ENCODE peak calls at places on chromosomes 13 and 19, in seven cellular contexts. L is AG09319; B is amniotic stem cell; V is foreskin fibroblast; S is left cardiac atrium; G is activated CD8-positive, alpha-beta memory T cell treated with anti-CD3 and anti-CD28 coated beads for 48 hours; K is H7. D is an unnamed sample.
A peak's percentile ranks its signal among the peaks of the same experiment; 100 is the strongest.

GRCh38 chr13:96191367-96191766 is 101.5 kb downstream of the HS6ST3 start:
- DNase-seq in S (no peak), G (no peak), L (no peak), V (no peak), B (no peak), K (no peak), D (no peak)

GRCh38 chr19:18282021-18282787 is 782 bp upstream of the JUND start:
- DNase-seq in B (peak; percentile 77), V (no peak), G (no peak), L (no peak), S (peak; percentile 69), K (no peak), D (peak; percentile 78)

GRCh38 chr19:35383536-35383935 is 12.7 kb downstream of the GPR42 start:
- DNase-seq in S (no peak), V (no peak), B (no peak), K (no peak), G (no peak), L (no peak), D (no peak)

GRCh38 chr19:13100031-13100588 is 2.5 kb downstream of the LYL1 start:
- DNase-seq in K (no peak), V (no peak), B (no peak), S (no peak), L (no peak), G (no peak), D (no peak)

GRCh38 chr13:108816381-108816780 is 187.0 kb downstream of the MYO16 start:
- DNase-seq in G (no peak), K (no peak), B (no peak), L (no peak), V (no peak), S (no peak), D (no peak)

GRCh38 chr13:71754407-71754974 is 112.5 kb downstream of the DACH1 start:
- DNase-seq in V (no peak), B (no peak), G (no peak), L (no peak), S (peak; percentile 18), K (no peak), D (no peak)

GRCh38 chr19:7743425-7743841 is 3.9 kb downstream of the CD209 start:
- DNase-seq in B (no peak), G (no peak), S (no peak), V (no peak), K (no peak), L (no peak), D (no peak)

GRCh38 chr13:100825551-100825950 is 151.0 kb upstream of the TMTC4 start:
- DNase-seq in S (no peak), B (no peak), L (no peak), G (no peak), K (no peak), V (peak; percentile 53), D (no peak)

GRCh38 chr13:20387441-20387971 is 138.2 kb downstream of the CRYL1 start:
- DNase-seq in K (no peak), L (no peak), B (no peak), V (peak; percentile 15), G (no peak), S (no peak), D (no peak)

GRCh38 chr19:29376855-29377354 is 148.9 kb upstream of the VSTM2B start:
- DNase-seq in K (peak; percentile 11), G (no peak), S (no peak), B (no peak), V (no peak), L (no peak), D (no peak)

GRCh38 chr13:40589285-40590109 is 76.9 kb downstream of the FOXO1 start:
- DNase-seq in S (peak; percentile 39), G (no peak), K (no peak), B (no peak), V (peak; percentile 67), L (no peak), D (no peak)

GRCh38 chr19:46813570-46814358 is 25.4 kb upstream of the SLC1A5 start:
- DNase-seq in G (no peak), B (no peak), K (peak; percentile 47), S (peak; percentile 76), L (no peak), V (no peak), D (no peak)

GRCh38 chr19:48481191-48481500 is 12.0 kb downstream of the CYTH2 start:
- DNase-seq in S (no peak), B (no peak), V (no peak), K (no peak), L (no peak), G (no peak), D (no peak)

GRCh38 chr13:71871180-71871754 is 4.3 kb upstream of the DACH1 start:
- DNase-seq in L (no peak), B (no peak), G (no peak), V (no peak), S (no peak), K (no peak), D (no peak)

GRCh38 chr19:43527860-43528622 is 1.0 kb upstream of the ETHE1 start:
- DNase-seq in S (peak; percentile 46), V (no peak), K (no peak), L (no peak), G (no peak), B (no peak), D (no peak)

GRCh38 chr19:54172764-54173699 is at the start of gene TMC4:
- DNase-seq in V (no peak), L (no peak), G (no peak), K (peak; percentile 95), B (no peak), S (no peak), D (no peak)

GRCh38 chr13:93307651-93308050 is 81.0 kb downstream of the GPC6 start:
- DNase-seq in B (no peak), V (no peak), L (no peak), S (no peak), G (no peak), K (no peak), D (no peak)

GRCh38 chr19:17379221-17379631 is 2.1 kb upstream of the PLVAP start:
- DNase-seq in V (no peak), K (peak; percentile 83), G (no peak), L (no peak), S (no peak), B (no peak), D (no peak)

GRCh38 chr13:62997038-62997619 is 1581.5 kb upstream of the PCDH20 start:
- DNase-seq in G (no peak), V (no peak), K (no peak), L (no peak), B (no peak), S (no peak), D (no peak)

GRCh38 chr19:47891622-47891922 is 5.5 kb upstream of the SULT2A1 start:
- DNase-seq in K (no peak), S (no peak), B (no peak), V (no peak), G (no peak), L (no peak), D (no peak)

GRCh38 chr19:532578-533484 is 1.3 kb downstream of the CDC34 start:
- DNase-seq in B (peak; percentile 68), L (no peak), V (peak; percentile 49), S (peak; percentile 83), K (peak; percentile 89), G (no peak), D (no peak)

GRCh38 chr13:38283346-38283745 is 66.3 kb upstream of the UFM1 start:
- DNase-seq in S (no peak), G (no peak), V (no peak), L (no peak), B (no peak), K (no peak), D (no peak)

GRCh38 chr13:103663996-103664395 is 597.8 kb upstream of the SLC10A2 start:
- DNase-seq in S (no peak), G (no peak), L (no peak), K (no peak), B (no peak), V (no peak), D (no peak)

GRCh38 chr13:41608779-41609178 is 151.4 kb downstream of the RGCC start:
- DNase-seq in K (no peak), S (no peak), B (no peak), G (no peak), L (no peak), V (peak; percentile 32), D (no peak)

GRCh38 chr13:26872444-26873173 is 112.0 kb upstream of the GPR12 start:
- DNase-seq in V (peak; percentile 9), G (peak; percentile 18), L (no peak), K (peak; percentile 59), S (peak; percentile 56), B (no peak), D (no peak)

GRCh38 chr19:1268392-1269064 is 604 bp upstream of the CIRBP start:
- DNase-seq in B (no peak), G (no peak), V (no peak), K (no peak), L (no peak), S (no peak), D (no peak)

GRCh38 chr19:34393031-34393430 is 11.2 kb upstream of the PDCD2L start:
- DNase-seq in L (no peak), G (no peak), B (no peak), V (no peak), K (no peak), S (no peak), D (no peak)

GRCh38 chr13:23850134-23850533 is 39.1 kb downstream of the MIPEP start:
- DNase-seq in B (no peak), L (no peak), S (no peak), G (no peak), K (no peak), V (no peak), D (no peak)

GRCh38 chr19:9498183-9498902 is at the start of gene ZNF560:
- DNase-seq in S (no peak), K (peak; percentile 47), B (no peak), L (peak; percentile 4), G (no peak), V (peak; percentile 37), D (no peak)

GRCh38 chr19:32104465-32105235 is 240.8 kb upstream of the ZNF507 start:
- DNase-seq in V (no peak), B (no peak), K (no peak), G (no peak), L (no peak), S (no peak), D (no peak)